ENCODE peak calls at places on chromosomes 12 and 14, in nine cellular contexts. E is NCI-H1694 treated with DMSO at 0.1 percent for 48 hours; Q is ELF-1; X is stimulated activated CD4-positive, alpha-beta T cell treated with anti-CD3 and anti-CD28 coated beads, Interleukin-4, amount 100 ng/mL, for 1 hour; K is cardiac muscle cell; J is activated CD8-positive, alpha-beta memory T cell treated with anti-CD3 and anti-CD28 coated beads for 24 hours; Y is testis; W is colonic mucosa; C is neuronal stem cell. S is an unnamed sample.

GRCh38 chr12:87866602-87867292 is 162.5 kb downstream of the C12orf50 start:
- DNase-seq in E (no peak), Q (no peak), X (no peak), K (no peak), J (no peak), Y (no peak), W (no peak), C (no peak), S (no peak)

GRCh38 chr12:66653801-66654200 is 25.1 kb downstream of the GRIP1 start:
- DNase-seq in E (no peak), Q (peak), X (no peak), K (no peak), J (no peak), Y (no peak), W (no peak), C (no peak), S (no peak)

GRCh38 chr12:106113446-106114083 is 25.2 kb downstream of the NUAK1 start:
- DNase-seq in E (no peak), Q (no peak), X (no peak), K (no peak), J (no peak), Y (no peak), W (no peak), C (no peak), S (peak)

GRCh38 chr12:47277972-47278448 is 198.3 kb upstream of the AMIGO2 start:
- DNase-seq in E (no peak), Q (no peak), X (peak), K (no peak), J (peak), Y (no peak), W (no peak), C (no peak), S (peak)

GRCh38 chr12:43147893-43148292 is 404.1 kb downstream of the ADAMTS20 start:
- DNase-seq in E (no peak), Q (no peak), X (no peak), K (no peak), J (no peak), Y (no peak), W (no peak), C (no peak), S (peak)

GRCh38 chr12:62731378-62731710 is 203.6 kb downstream of the PPM1H start:
- DNase-seq in E (no peak), Q (no peak), X (no peak), K (no peak), J (no peak), Y (no peak), W (no peak), C (no peak), S (no peak)

GRCh38 chr14:91968280-91968679 is 20.8 kb upstream of the FBLN5 start:
- DNase-seq in E (no peak), Q (no peak), X (peak), K (no peak), J (no peak), Y (no peak), W (no peak), C (no peak), S (no peak)

GRCh38 chr14:63378444-63378843 is 59.7 kb upstream of the GPHB5 start:
- DNase-seq in E (no peak), Q (no peak), X (no peak), K (no peak), J (no peak), Y (no peak), W (no peak), C (no peak), S (no peak)

GRCh38 chr12:89960607-89961394 is 252.2 kb upstream of the ATP2B1 start:
- DNase-seq in E (no peak), Q (no peak), X (no peak), K (no peak), J (no peak), Y (no peak), W (peak), C (no peak), S (peak)

GRCh38 chr14:23352506-23353432 is at the start of gene SLC22A17:
- DNase-seq in E (peak), Q (peak), X (peak), K (peak), J (peak), Y (peak), W (peak), C (peak), S (peak)

GRCh38 chr12:40063424-40063823 is 42.5 kb downstream of the SLC2A13 start:
- DNase-seq in E (peak), Q (no peak), X (no peak), K (peak), J (no peak), Y (no peak), W (no peak), C (no peak), S (no peak)

GRCh38 chr12:120571299-120571698 is 9.9 kb downstream of the POP5 start:
- DNase-seq in E (no peak), Q (no peak), X (no peak), K (no peak), J (no peak), Y (no peak), W (no peak), C (no peak), S (no peak)

GRCh38 chr14:101194356-101195308 is 291.1 kb upstream of the RTL1 start:
- DNase-seq in E (no peak), Q (no peak), X (no peak), K (no peak), J (peak), Y (no peak), W (no peak), C (no peak), S (no peak)

GRCh38 chr12:13780453-13780852 is 200.9 kb downstream of the GRIN2B start:
- DNase-seq in E (no peak), Q (no peak), X (no peak), K (no peak), J (no peak), Y (no peak), W (no peak), C (no peak), S (no peak)

GRCh38 chr14:99382781-99383456 is 97.7 kb downstream of the SETD3 start:
- DNase-seq in E (no peak), Q (no peak), X (no peak), K (no peak), J (no peak), Y (no peak), W (no peak), C (no peak), S (no peak)

GRCh38 chr14:69519701-69520100 is 35.2 kb downstream of the PLEKHD1 start:
- DNase-seq in E (no peak), Q (no peak), X (no peak), K (no peak), J (no peak), Y (no peak), W (no peak), C (no peak), S (no peak)

GRCh38 chr12:125185740-125186470 is 120.7 kb downstream of the AACS start:
- DNase-seq in E (peak), Q (peak), X (peak), K (peak), J (peak), Y (peak), W (peak), C (peak), S (peak)

GRCh38 chr12:49121047-49121696 is 10.0 kb downstream of the TUBA1B start:
- DNase-seq in E (peak), Q (peak), X (no peak), K (peak), J (no peak), Y (peak), W (peak), C (peak), S (no peak)

GRCh38 chr14:60327447-60328331 is 78.7 kb downstream of the PPM1A start:
- DNase-seq in E (no peak), Q (peak), X (peak), K (peak), J (peak), Y (no peak), W (peak), C (no peak), S (no peak)

GRCh38 chr12:109728921-109729836 is 15.6 kb downstream of the FAM222A start:
- DNase-seq in E (peak), Q (no peak), X (no peak), K (no peak), J (no peak), Y (no peak), W (no peak), C (no peak), S (no peak)

GRCh38 chr14:34038358-34039057 is 87.6 kb upstream of the EGLN3 start:
- DNase-seq in E (no peak), Q (no peak), X (no peak), K (no peak), J (no peak), Y (no peak), W (peak), C (no peak), S (peak)

GRCh38 chr12:19440019-19440858 is 947 bp downstream of the AEBP2 start:
- DNase-seq in E (peak), Q (peak), X (peak), K (peak), J (peak), Y (peak), W (peak), C (peak), S (peak)

GRCh38 chr14:94110552-94111181 is at the start of gene IFI27:
- DNase-seq in E (no peak), Q (peak), X (no peak), K (no peak), J (no peak), Y (peak), W (peak), C (no peak), S (peak)

GRCh38 chr12:1634590-1635191 is 5.7 kb downstream of the WNT5B start:
- DNase-seq in E (peak), Q (peak), X (peak), K (peak), J (peak), Y (peak), W (peak), C (no peak), S (peak)

GRCh38 chr14:83491091-83491490 is 1957.4 kb upstream of the SEL1L start:
- DNase-seq in E (no peak), Q (no peak), X (no peak), K (no peak), J (no peak), Y (no peak), W (no peak), C (no peak), S (no peak)

S was measured in foreskin keratinocyte.